ENCODE peak calls at places on chromosomes 11 and 22, in seven cellular contexts. D is NCI-H2107; M is kidney glomerular epithelial cell; I is endothelial cell; G is NCI-H526; E is effector memory CD8-positive, alpha-beta T cell; P is heart left ventricle. X is an unnamed sample.

GRCh38 chr11:130047141-130047540 is 22.6 kb upstream of the APLP2 start:
- DNase-seq in M (no peak), E (no peak), I (no peak), D (no peak), G (no peak), P (no peak), X (no peak)

GRCh38 chr11:77596626-77597025 is 6.9 kb downstream of the AQP11 start:
- DNase-seq in M (no peak), E (no peak), P (no peak), D (no peak), I (no peak), G (no peak), X (no peak)

GRCh38 chr11:1507381-1508140 is 21.0 kb upstream of the MOB2 start:
- DNase-seq in M (no peak), I (no peak), D (no peak), E (no peak), G (no peak), P (no peak), X (no peak)

GRCh38 chr11:101915811-101916291 is 471 bp downstream of the ANGPTL5 start:
- DNase-seq in E (no peak), M (peak), P (no peak), D (no peak), G (peak), I (no peak), X (no peak)

GRCh38 chr22:26289486-26290250 is 120.4 kb downstream of the SEZ6L start:
- DNase-seq in P (no peak), G (no peak), I (no peak), D (no peak), E (no peak), M (no peak), X (no peak)

GRCh38 chr22:46061431-46062231 is 84.7 kb upstream of the WNT7B start:
- DNase-seq in I (no peak), G (no peak), D (no peak), M (no peak), E (no peak), P (no peak), X (no peak)

GRCh38 chr11:45097721-45098493 is 48.5 kb upstream of the PRDM11 start:
- DNase-seq in P (peak), G (no peak), D (no peak), E (peak), I (peak), M (peak), X (peak)

GRCh38 chr11:98068251-98068650 is 952.5 kb upstream of the CNTN5 start:
- DNase-seq in E (no peak), M (no peak), P (no peak), I (no peak), G (no peak), D (no peak), X (no peak)

GRCh38 chr11:120912504-120912903 is 111.4 kb upstream of the TBCEL start:
- DNase-seq in M (peak), I (no peak), G (peak), P (no peak), E (no peak), D (no peak), X (no peak)

GRCh38 chr11:12253843-12254281 is 123.5 kb upstream of the PARVA start:
- DNase-seq in E (no peak), P (no peak), M (no peak), I (no peak), D (no peak), G (peak), X (no peak)

GRCh38 chr11:11297578-11297977 is 55.5 kb downstream of the CSNK2A3 start:
- DNase-seq in D (no peak), I (no peak), P (no peak), G (no peak), M (no peak), E (no peak), X (no peak)

GRCh38 chr11:76658231-76658630 is 12.3 kb downstream of the LRRC32 start:
- DNase-seq in P (no peak), I (no peak), E (no peak), G (no peak), D (no peak), M (no peak), X (no peak)

GRCh38 chr22:29203883-29204282 is 1.8 kb upstream of the EMID1 start:
- DNase-seq in D (no peak), G (no peak), I (no peak), M (no peak), P (no peak), E (no peak), X (no peak)

GRCh38 chr11:86386791-86387190 is 12.1 kb downstream of the CCDC81 start:
- DNase-seq in D (no peak), M (no peak), E (no peak), I (no peak), G (no peak), P (no peak), X (no peak)

GRCh38 chr22:37287550-37287951 is 5.2 kb downstream of the CYTH4 start:
- DNase-seq in I (no peak), P (no peak), M (no peak), G (no peak), E (no peak), D (no peak), X (no peak)

GRCh38 chr22:19740586-19740985 is 17.2 kb downstream of the GP1BB start:
- DNase-seq in D (no peak), E (no peak), I (no peak), P (no peak), M (no peak), G (no peak), X (no peak)

GRCh38 chr11:2204361-2205213 is 33.0 kb upstream of the TH start:
- DNase-seq in M (no peak), D (no peak), I (no peak), P (peak), E (no peak), G (no peak), X (no peak)

GRCh38 chr11:64229959-64230208 is 464 bp upstream of the DNAJC4 start:
- DNase-seq in D (no peak), M (no peak), P (no peak), I (no peak), E (no peak), G (no peak), X (no peak)

GRCh38 chr22:42473484-42474193 is 41.4 kb upstream of the NFAM1 start:
- DNase-seq in I (peak), M (peak), G (peak), E (peak), P (peak), D (peak), X (peak)

GRCh38 chr11:123586568-123586967 is 67.9 kb downstream of the SCN3B start:
- DNase-seq in I (no peak), D (no peak), P (no peak), M (no peak), G (no peak), E (no peak), X (no peak)

GRCh38 chr22:37953062-37953436 is 352 bp downstream of the C22orf23 start:
- DNase-seq in E (no peak), M (no peak), P (no peak), G (no peak), I (no peak), D (no peak), X (no peak)

GRCh38 chr11:13033760-13034533 is 24.8 kb downstream of the RASSF10 start:
- DNase-seq in I (no peak), D (peak), E (no peak), G (no peak), M (no peak), P (no peak), X (no peak)

GRCh38 chr22:29733362-29734322 is 13.8 kb downstream of the CABP7 start:
- DNase-seq in E (no peak), D (peak), P (no peak), I (no peak), M (peak), G (peak), X (peak)